ENCODE peak calls at places on chromosomes 5 and 9, in nine cellular contexts. D, E, W, A, O, L, Z, V and P are unnamed samples.

GRCh38 chr9:128588581-128589233 is 36.3 kb downstream of the SPTAN1 start:
- DNase-seq in E (no peak), W (no peak), L (no peak), Z (no peak), V (no peak), D (no peak), A (no peak), O (no peak), P (no peak)

GRCh38 chr5:8685704-8686103 is 816.8 kb downstream of the MTRR start:
- DNase-seq in A (no peak), E (no peak), D (no peak), W (no peak), V (no peak), L (no peak), Z (no peak), O (no peak), P (no peak)

GRCh38 chr9:124218438-124219289 is 39.1 kb upstream of the NEK6 start:
- DNase-seq in W (peak), V (peak), Z (peak), E (no peak), L (no peak), D (peak), A (no peak), O (no peak), P (no peak)

GRCh38 chr5:148924817-148925216 is 98.4 kb downstream of the ADRB2 start:
- DNase-seq in A (no peak), V (no peak), D (no peak), Z (no peak), O (no peak), E (no peak), L (no peak), W (no peak), P (no peak)

GRCh38 chr9:123267481-123268239 is 726 bp downstream of the STRBP start:
- DNase-seq in A (no peak), E (peak), L (peak), D (no peak), V (peak), W (peak), O (no peak), Z (no peak), P (peak)

GRCh38 chr9:74848150-74848525 is 39.6 kb downstream of the TRPM6 start:
- DNase-seq in A (no peak), L (no peak), Z (no peak), O (no peak), V (no peak), W (no peak), E (no peak), D (no peak), P (no peak)

GRCh38 chr9:91421987-91422765 is 1.5 kb downstream of the NFIL3 start:
- DNase-seq in V (peak), Z (no peak), A (no peak), O (no peak), D (no peak), W (peak), E (no peak), L (no peak), P (no peak)

GRCh38 chr9:92735907-92736600 is 28.6 kb downstream of the BICD2 start:
- DNase-seq in V (peak), W (no peak), Z (no peak), D (no peak), E (no peak), A (no peak), O (no peak), L (no peak), P (no peak)

GRCh38 chr5:55868846-55869245 is 17.7 kb downstream of the IL31RA start:
- DNase-seq in A (no peak), W (no peak), O (peak), D (no peak), V (peak), E (no peak), L (no peak), Z (peak), P (no peak)

GRCh38 chr9:87464110-87464991 is 33.3 kb upstream of the DAPK1 start:
- DNase-seq in D (no peak), W (peak), V (no peak), Z (no peak), E (no peak), O (peak), A (no peak), L (no peak), P (no peak)

GRCh38 chr5:102796014-102796413 is 40.9 kb downstream of the PAM start:
- DNase-seq in V (no peak), O (no peak), A (no peak), W (no peak), Z (no peak), D (no peak), E (no peak), L (no peak), P (no peak)

GRCh38 chr5:58369513-58370156 is 90.3 kb downstream of the PLK2 start:
- DNase-seq in E (no peak), V (no peak), Z (no peak), W (no peak), A (no peak), O (no peak), D (no peak), L (no peak), P (no peak)

GRCh38 chr5:79109527-79110492 is 1.8 kb upstream of the BHMT start:
- DNase-seq in O (no peak), L (peak), E (peak), V (no peak), A (no peak), Z (peak), D (no peak), W (peak), P (peak)

GRCh38 chr9:89022902-89023301 is 31.6 kb downstream of the S1PR3 start:
- DNase-seq in E (no peak), A (no peak), V (no peak), Z (no peak), L (no peak), D (no peak), O (no peak), W (no peak), P (no peak)

GRCh38 chr5:58751222-58751621 is 168.3 kb downstream of the RAB3C start:
- DNase-seq in A (no peak), Z (no peak), D (no peak), O (peak), E (no peak), W (no peak), V (no peak), L (no peak), P (peak)

GRCh38 chr9:122580360-122580759 is 2.8 kb downstream of the OR1L8 start:
- DNase-seq in W (no peak), L (no peak), E (no peak), V (peak), D (no peak), O (peak), Z (no peak), A (no peak), P (no peak)

GRCh38 chr5:179795049-179795862 is 1.5 kb downstream of the LTC4S start:
- DNase-seq in D (no peak), O (no peak), V (peak), Z (no peak), A (no peak), W (peak), E (peak), L (no peak), P (no peak)

GRCh38 chr9:112248722-112249121 is 73.6 kb upstream of the SUSD1 start:
- DNase-seq in O (no peak), Z (no peak), L (no peak), V (peak), W (no peak), E (no peak), A (no peak), D (no peak), P (no peak)